ENCODE peak calls at places on chromosome 14, in seven cellular contexts. One of them, this sample, is unnamed.

GRCh38 chr14:61197416-61197815 is 83.7 kb downstream of the TMEM30B start:
- DNase-seq in brain microvascular endothelial cell: no peak
- DNase-seq in A549: no peak
- DNase-seq in GM23338: no peak
- DNase-seq in esophagus squamous epithelium: no peak
- DNase-seq in dorsolateral prefrontal cortex: no peak
- DNase-seq in pancreas: no peak
- DNase-seq in this sample: no peak

GRCh38 chr14:74350944-74351323 is 2.7 kb downstream of the VRTN start:
- DNase-seq in brain microvascular endothelial cell: no peak
- DNase-seq in A549: no peak
- DNase-seq in GM23338: no peak
- DNase-seq in esophagus squamous epithelium: no peak
- DNase-seq in dorsolateral prefrontal cortex: no peak
- DNase-seq in pancreas: no peak
- DNase-seq in this sample: no peak

GRCh38 chr14:89186850-89187376 is 230.1 kb downstream of the FOXN3 start:
- DNase-seq in brain microvascular endothelial cell: no peak
- DNase-seq in A549: no peak
- DNase-seq in GM23338: no peak
- DNase-seq in esophagus squamous epithelium: no peak
- DNase-seq in dorsolateral prefrontal cortex: no peak
- DNase-seq in pancreas: no peak
- DNase-seq in this sample: no peak

GRCh38 chr14:80930836-80931389 is 10.6 kb downstream of the CEP128 start:
- DNase-seq in brain microvascular endothelial cell: peak
- DNase-seq in A549: peak
- DNase-seq in GM23338: no peak
- DNase-seq in esophagus squamous epithelium: no peak
- DNase-seq in dorsolateral prefrontal cortex: no peak
- DNase-seq in pancreas: no peak
- DNase-seq in this sample: no peak

GRCh38 chr14:92960706-92961566 is 38.0 kb downstream of the CHGA start:
- DNase-seq in brain microvascular endothelial cell: peak
- DNase-seq in A549: peak
- DNase-seq in GM23338: no peak
- DNase-seq in esophagus squamous epithelium: no peak
- DNase-seq in dorsolateral prefrontal cortex: no peak
- DNase-seq in pancreas: peak
- DNase-seq in this sample: no peak

GRCh38 chr14:37550511-37550910 is 44.5 kb downstream of the FOXA1 start:
- DNase-seq in brain microvascular endothelial cell: no peak
- DNase-seq in A549: no peak
- DNase-seq in GM23338: no peak
- DNase-seq in esophagus squamous epithelium: no peak
- DNase-seq in dorsolateral prefrontal cortex: no peak
- DNase-seq in pancreas: no peak
- DNase-seq in this sample: no peak

GRCh38 chr14:104557766-104558165 is 21.8 kb upstream of the C14orf180 start:
- DNase-seq in brain microvascular endothelial cell: no peak
- DNase-seq in A549: no peak
- DNase-seq in GM23338: no peak
- DNase-seq in esophagus squamous epithelium: no peak
- DNase-seq in dorsolateral prefrontal cortex: no peak
- DNase-seq in pancreas: peak
- DNase-seq in this sample: no peak

GRCh38 chr14:99047436-99048110 is 224.4 kb downstream of the BCL11B start:
- DNase-seq in brain microvascular endothelial cell: no peak
- DNase-seq in A549: no peak
- DNase-seq in GM23338: no peak
- DNase-seq in esophagus squamous epithelium: no peak
- DNase-seq in dorsolateral prefrontal cortex: no peak
- DNase-seq in pancreas: no peak
- DNase-seq in this sample: no peak

DNA sequence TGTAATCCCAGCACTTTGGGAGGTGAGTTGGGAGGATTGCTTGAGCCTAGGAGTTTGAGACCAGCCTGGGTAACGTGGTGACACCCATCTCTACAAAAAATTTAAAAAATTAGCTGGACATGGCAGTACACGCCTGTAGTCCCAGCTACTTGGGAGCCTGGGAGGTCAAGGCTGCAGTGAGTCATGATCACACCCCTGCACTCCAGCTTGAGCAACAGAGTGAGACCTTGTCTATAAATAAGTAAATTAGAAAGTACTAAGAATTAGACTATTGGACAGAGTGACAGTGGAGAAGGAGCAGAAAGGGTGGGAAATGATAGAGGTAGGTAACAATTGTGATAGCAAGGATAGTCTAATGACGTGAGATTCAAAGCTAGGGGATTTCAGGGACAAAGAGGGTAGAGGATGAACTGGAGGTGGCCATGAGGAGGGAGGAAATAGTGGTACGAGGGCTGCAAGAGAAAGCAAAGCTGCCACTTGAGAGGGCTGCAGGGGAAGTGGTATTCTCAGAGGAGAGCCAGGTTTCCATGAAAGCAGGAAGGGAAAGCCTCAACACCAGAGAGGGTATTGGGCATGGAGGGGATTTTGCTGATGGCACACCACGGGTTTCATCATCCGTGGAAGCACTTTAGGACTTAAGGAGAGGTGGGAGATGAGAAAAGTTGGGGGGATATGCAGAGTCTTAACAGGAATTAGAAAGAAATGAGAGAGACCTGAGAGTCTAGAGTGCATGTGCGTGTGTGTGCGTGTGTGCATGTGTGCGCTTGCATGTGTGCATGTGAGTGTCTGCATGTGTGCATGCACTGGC is 85.6 kb downstream of the SYNE2 start:
- DNase-seq in brain microvascular endothelial cell: no peak
- DNase-seq in A549: no peak
- DNase-seq in GM23338: no peak
- DNase-seq in esophagus squamous epithelium: no peak
- DNase-seq in dorsolateral prefrontal cortex: no peak
- DNase-seq in pancreas: no peak
- DNase-seq in this sample: no peak
- H3K27ac ChIP-seq in brain microvascular endothelial cell: no peak
- H3K27ac ChIP-seq in A549: no peak
- H3K27ac ChIP-seq in GM23338: no peak
- H3K27ac ChIP-seq in esophagus squamous epithelium: no peak
- H3K27ac ChIP-seq in dorsolateral prefrontal cortex: no peak
- H3K27ac ChIP-seq in pancreas: no peak
- H3K27ac ChIP-seq in this sample: no peak

DNA sequence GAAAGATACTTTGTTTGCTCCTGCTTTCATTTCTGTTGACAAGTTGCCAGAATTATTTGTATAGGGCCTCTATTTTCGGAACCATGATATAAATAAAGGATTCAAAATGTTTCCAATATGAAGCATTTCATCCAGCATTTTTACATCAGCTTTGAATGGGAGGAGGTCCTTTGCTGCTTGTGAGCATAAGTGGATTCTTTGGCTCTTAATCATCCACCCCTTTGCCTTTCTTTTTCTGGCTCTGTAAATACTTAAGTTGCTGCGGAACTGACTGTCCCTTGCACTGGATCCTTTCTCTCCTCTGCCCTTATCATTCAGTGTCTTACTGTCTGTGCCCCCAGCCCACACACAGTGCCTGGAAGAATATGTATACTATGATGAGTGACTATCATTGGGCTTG is 357.3 kb upstream of the RGS6 start:
- DNase-seq in brain microvascular endothelial cell: peak
- DNase-seq in A549: peak
- DNase-seq in GM23338: peak
- DNase-seq in esophagus squamous epithelium: no peak
- DNase-seq in dorsolateral prefrontal cortex: no peak
- DNase-seq in pancreas: no peak
- DNase-seq in this sample: no peak
- H3K27ac ChIP-seq in brain microvascular endothelial cell: peak
- H3K27ac ChIP-seq in A549: peak
- H3K27ac ChIP-seq in GM23338: no peak
- H3K27ac ChIP-seq in esophagus squamous epithelium: no peak
- H3K27ac ChIP-seq in dorsolateral prefrontal cortex: no peak
- H3K27ac ChIP-seq in pancreas: no peak
- H3K27ac ChIP-seq in this sample: no peak

GRCh38 chr14:52329678-52330376 is 15.7 kb downstream of the PTGER2 start:
- DNase-seq in brain microvascular endothelial cell: no peak
- DNase-seq in A549: no peak
- DNase-seq in GM23338: no peak
- DNase-seq in esophagus squamous epithelium: no peak
- DNase-seq in dorsolateral prefrontal cortex: no peak
- DNase-seq in pancreas: no peak
- DNase-seq in this sample: no peak

GRCh38 chr14:52325632-52326031 is 11.5 kb downstream of the PTGER2 start:
- DNase-seq in brain microvascular endothelial cell: no peak
- DNase-seq in A549: no peak
- DNase-seq in GM23338: no peak
- DNase-seq in esophagus squamous epithelium: no peak
- DNase-seq in dorsolateral prefrontal cortex: no peak
- DNase-seq in pancreas: no peak
- DNase-seq in this sample: no peak

GRCh38 chr14:52327374-52328226 is 13.5 kb downstream of the PTGER2 start:
- DNase-seq in brain microvascular endothelial cell: no peak
- DNase-seq in A549: no peak
- DNase-seq in GM23338: no peak
- DNase-seq in esophagus squamous epithelium: no peak
- DNase-seq in dorsolateral prefrontal cortex: no peak
- DNase-seq in pancreas: no peak
- DNase-seq in this sample: no peak

GRCh38 chr14:52325126-52325525 is 11.0 kb downstream of the PTGER2 start:
- DNase-seq in brain microvascular endothelial cell: no peak
- DNase-seq in A549: no peak
- DNase-seq in GM23338: no peak
- DNase-seq in esophagus squamous epithelium: no peak
- DNase-seq in dorsolateral prefrontal cortex: no peak
- DNase-seq in pancreas: no peak
- DNase-seq in this sample: no peak

GRCh38 chr14:52328286-52328685 is 14.2 kb downstream of the PTGER2 start:
- DNase-seq in brain microvascular endothelial cell: no peak
- DNase-seq in A549: no peak
- DNase-seq in GM23338: no peak
- DNase-seq in esophagus squamous epithelium: no peak
- DNase-seq in dorsolateral prefrontal cortex: no peak
- DNase-seq in pancreas: no peak
- DNase-seq in this sample: no peak
- H3K27ac ChIP-seq in brain microvascular endothelial cell: peak
- H3K27ac ChIP-seq in A549: no peak
- H3K27ac ChIP-seq in GM23338: no peak
- H3K27ac ChIP-seq in esophagus squamous epithelium: no peak
- H3K27ac ChIP-seq in dorsolateral prefrontal cortex: no peak
- H3K27ac ChIP-seq in pancreas: no peak
- H3K27ac ChIP-seq in this sample: no peak

GRCh38 chr14:32938719-32939253 is at the start of gene NPAS3:
- DNase-seq in brain microvascular endothelial cell: no peak
- DNase-seq in A549: no peak
- DNase-seq in GM23338: peak
- DNase-seq in esophagus squamous epithelium: no peak
- DNase-seq in dorsolateral prefrontal cortex: no peak
- DNase-seq in pancreas: peak
- DNase-seq in this sample: no peak
- H3K27ac ChIP-seq in brain microvascular endothelial cell: peak
- H3K27ac ChIP-seq in A549: peak
- H3K27ac ChIP-seq in GM23338: no peak
- H3K27ac ChIP-seq in esophagus squamous epithelium: peak
- H3K27ac ChIP-seq in dorsolateral prefrontal cortex: peak
- H3K27ac ChIP-seq in pancreas: peak
- H3K27ac ChIP-seq in this sample: peak

This sample was measured in stomach.